ENCODE peak calls at places on chromosomes 4 and X, in four cellular contexts. One of them, this sample, is unnamed.

GRCh38 chrX:139691493-139691842 is 16.5 kb downstream of the MCF2 start:
- DNase-seq in fibroblast of lung: no peak
- DNase-seq in MM.1S: no peak
- DNase-seq in endothelial cell of umbilical vein: no peak
- DNase-seq in this sample: no peak

GRCh38 chr4:184189966-184190365 is 27.7 kb downstream of the ENPP6 start:
- DNase-seq in fibroblast of lung: no peak
- DNase-seq in MM.1S: no peak
- DNase-seq in endothelial cell of umbilical vein: no peak
- DNase-seq in this sample: no peak

GRCh38 chr4:124389591-124389990 is 322.9 kb downstream of the ANKRD50 start:
- DNase-seq in fibroblast of lung: peak
- DNase-seq in MM.1S: no peak
- DNase-seq in endothelial cell of umbilical vein: peak
- DNase-seq in this sample: no peak

GRCh38 chrX:141879616-141880015 is 24.1 kb upstream of the MAGEC1 start:
- DNase-seq in fibroblast of lung: no peak
- DNase-seq in MM.1S: no peak
- DNase-seq in endothelial cell of umbilical vein: no peak
- DNase-seq in this sample: no peak

GRCh38 chr4:3807861-3808521 is 41.8 kb downstream of the ADRA2C start:
- DNase-seq in fibroblast of lung: no peak
- DNase-seq in MM.1S: no peak
- DNase-seq in endothelial cell of umbilical vein: no peak
- DNase-seq in this sample: no peak

GRCh38 chr4:87089368-87089767 is 131.1 kb downstream of the KLHL8 start:
- DNase-seq in fibroblast of lung: no peak
- DNase-seq in MM.1S: no peak
- DNase-seq in endothelial cell of umbilical vein: peak
- DNase-seq in this sample: no peak

GRCh38 chr4:177419416-177419815 is 22.8 kb downstream of the AGA start:
- DNase-seq in fibroblast of lung: no peak
- DNase-seq in MM.1S: no peak
- DNase-seq in endothelial cell of umbilical vein: no peak
- DNase-seq in this sample: no peak

GRCh38 chrX:12799118-12799517 is 7.9 kb downstream of the PRPS2 start:
- DNase-seq in fibroblast of lung: no peak
- DNase-seq in MM.1S: no peak
- DNase-seq in endothelial cell of umbilical vein: no peak
- DNase-seq in this sample: no peak

GRCh38 chr4:45554423-45554822 is 569.4 kb downstream of the GABRG1 start:
- DNase-seq in fibroblast of lung: peak
- DNase-seq in MM.1S: no peak
- DNase-seq in endothelial cell of umbilical vein: no peak
- DNase-seq in this sample: no peak

GRCh38 chrX:83509246-83509801 is 1.2 kb downstream of the POU3F4 start:
- DNase-seq in fibroblast of lung: no peak
- DNase-seq in MM.1S: no peak
- DNase-seq in endothelial cell of umbilical vein: no peak
- DNase-seq in this sample: no peak
- TF ChIP-seq EZH2 in fibroblast of lung: no peak
- TF ChIP-seq EZH2 in MM.1S: no peak
- TF ChIP-seq EZH2 in endothelial cell of umbilical vein: no peak
- TF ChIP-seq EZH2 in this sample: no peak

GRCh38 chr4:167232805-167233522 is 1.3 kb downstream of the SPOCK3 start:
- DNase-seq in fibroblast of lung: no peak
- DNase-seq in MM.1S: no peak
- DNase-seq in endothelial cell of umbilical vein: no peak
- DNase-seq in this sample: no peak
- TF ChIP-seq EZH2 in fibroblast of lung: no peak
- TF ChIP-seq EZH2 in MM.1S: no peak
- TF ChIP-seq EZH2 in endothelial cell of umbilical vein: peak
- TF ChIP-seq EZH2 in this sample: no peak

DNA sequence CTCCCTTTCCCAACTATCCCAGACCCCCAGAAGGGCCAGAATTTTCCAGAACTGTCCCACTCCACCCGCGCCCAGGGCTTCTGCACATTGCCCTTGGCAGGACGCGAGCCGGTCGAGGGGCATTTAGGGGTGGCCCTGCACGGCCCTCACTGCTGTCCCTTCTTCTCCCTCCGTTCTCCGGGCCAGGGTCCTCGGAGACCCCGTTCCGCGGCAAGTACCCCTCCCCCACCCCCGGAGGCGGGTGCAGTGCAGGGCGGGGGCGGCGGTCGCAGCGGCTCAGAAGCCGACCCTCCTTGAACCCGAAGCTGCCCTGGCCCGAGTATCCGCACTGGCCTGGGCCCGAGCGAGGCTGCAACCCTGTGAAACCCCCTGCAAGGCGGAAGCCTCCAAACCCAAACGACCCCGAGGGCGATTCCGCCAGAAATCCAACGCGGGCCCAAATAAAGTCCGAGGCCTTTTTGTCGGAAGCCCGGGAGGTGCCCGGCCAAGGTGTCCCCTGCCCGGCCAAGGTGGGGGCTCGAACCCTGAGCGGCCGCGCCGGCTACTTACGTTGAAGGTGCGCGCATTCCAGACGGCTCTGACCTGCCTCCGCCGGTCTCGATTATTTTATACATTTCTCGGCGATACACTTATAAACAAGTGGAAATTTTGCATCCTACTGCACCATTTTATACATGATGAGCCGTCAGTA is 53.2 kb upstream of the TMEM33 start:
- DNase-seq in fibroblast of lung: no peak
- DNase-seq in MM.1S: peak
- DNase-seq in endothelial cell of umbilical vein: no peak
- DNase-seq in this sample: no peak
- TF ChIP-seq EZH2 in fibroblast of lung: peak
- TF ChIP-seq EZH2 in MM.1S: no peak
- TF ChIP-seq EZH2 in endothelial cell of umbilical vein: peak
- TF ChIP-seq EZH2 in this sample: no peak

GRCh38 chrX:1165535-1166196 is 46.8 kb downstream of the CRLF2 start:
- DNase-seq in fibroblast of lung: no peak
- DNase-seq in MM.1S: no peak
- DNase-seq in endothelial cell of umbilical vein: no peak
- DNase-seq in this sample: no peak
- TF ChIP-seq EZH2 in fibroblast of lung: no peak
- TF ChIP-seq EZH2 in MM.1S: no peak
- TF ChIP-seq EZH2 in endothelial cell of umbilical vein: no peak
- TF ChIP-seq EZH2 in this sample: no peak

GRCh38 chrX:17376381-17377046 is 1.5 kb downstream of the NHS start:
- DNase-seq in fibroblast of lung: no peak
- DNase-seq in MM.1S: no peak
- DNase-seq in endothelial cell of umbilical vein: no peak
- DNase-seq in this sample: no peak
- TF ChIP-seq EZH2 in fibroblast of lung: no peak
- TF ChIP-seq EZH2 in MM.1S: no peak
- TF ChIP-seq EZH2 in endothelial cell of umbilical vein: peak
- TF ChIP-seq EZH2 in this sample: no peak

DNA sequence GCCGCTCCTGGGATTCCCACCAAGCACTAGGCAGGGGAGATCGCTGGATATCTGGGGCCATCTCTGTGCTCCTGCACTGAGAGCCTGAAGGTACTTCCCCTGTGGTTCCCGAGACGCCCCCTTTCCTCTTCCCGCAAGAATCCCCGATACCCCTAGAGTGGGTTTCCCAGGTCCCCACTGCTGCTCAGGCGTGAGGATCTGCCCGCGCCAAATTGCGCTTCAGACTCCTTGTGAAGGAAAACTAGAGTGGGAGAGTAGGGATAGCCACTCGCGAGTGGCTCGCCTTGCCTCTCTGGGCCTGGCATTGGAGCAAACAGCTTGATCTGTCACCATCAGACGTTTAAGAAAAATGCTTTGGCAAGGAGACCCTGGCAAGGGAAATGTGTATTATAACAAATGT is 1.5 kb downstream of the IL1RAPL2 start:
- DNase-seq in fibroblast of lung: no peak
- DNase-seq in MM.1S: no peak
- DNase-seq in endothelial cell of umbilical vein: no peak
- DNase-seq in this sample: no peak
- TF ChIP-seq EZH2 in fibroblast of lung: no peak
- TF ChIP-seq EZH2 in MM.1S: no peak
- TF ChIP-seq EZH2 in endothelial cell of umbilical vein: no peak
- TF ChIP-seq EZH2 in this sample: no peak

GRCh38 chr4:8144359-8144758 is 14.3 kb downstream of the ABLIM2 start:
- DNase-seq in fibroblast of lung: no peak
- DNase-seq in MM.1S: no peak
- DNase-seq in endothelial cell of umbilical vein: no peak
- DNase-seq in this sample: no peak
- TF ChIP-seq EZH2 in fibroblast of lung: peak
- TF ChIP-seq EZH2 in MM.1S: no peak
- TF ChIP-seq EZH2 in endothelial cell of umbilical vein: no peak
- TF ChIP-seq EZH2 in this sample: no peak

GRCh38 chr4:13531609-13531998 is 12.7 kb downstream of the NKX3-2 start:
- DNase-seq in fibroblast of lung: no peak
- DNase-seq in MM.1S: peak
- DNase-seq in endothelial cell of umbilical vein: no peak
- DNase-seq in this sample: no peak

GRCh38 chr4:13529130-13529919 is 15.0 kb downstream of the NKX3-2 start:
- DNase-seq in fibroblast of lung: no peak
- DNase-seq in MM.1S: peak
- DNase-seq in endothelial cell of umbilical vein: no peak
- DNase-seq in this sample: no peak

GRCh38 chr4:13528823-13529129 is 15.5 kb downstream of the NKX3-2 start:
- DNase-seq in fibroblast of lung: no peak
- DNase-seq in MM.1S: peak
- DNase-seq in endothelial cell of umbilical vein: no peak
- DNase-seq in this sample: no peak

GRCh38 chr4:13533670-13534343 is 10.5 kb downstream of the NKX3-2 start:
- DNase-seq in fibroblast of lung: no peak
- DNase-seq in MM.1S: peak
- DNase-seq in endothelial cell of umbilical vein: no peak
- DNase-seq in this sample: no peak

GRCh38 chr4:13530823-13531608 is 13.3 kb downstream of the NKX3-2 start:
- DNase-seq in fibroblast of lung: no peak
- DNase-seq in MM.1S: no peak
- DNase-seq in endothelial cell of umbilical vein: no peak
- DNase-seq in this sample: no peak
- TF ChIP-seq EZH2 in fibroblast of lung: peak
- TF ChIP-seq EZH2 in MM.1S: no peak
- TF ChIP-seq EZH2 in endothelial cell of umbilical vein: peak
- TF ChIP-seq EZH2 in this sample: no peak

GRCh38 chrX:100407784-100408642 is 2.1 kb downstream of the PCDH19 start:
- DNase-seq in fibroblast of lung: no peak
- DNase-seq in MM.1S: no peak
- DNase-seq in endothelial cell of umbilical vein: peak
- DNase-seq in this sample: no peak
- TF ChIP-seq EZH2 in fibroblast of lung: no peak
- TF ChIP-seq EZH2 in MM.1S: no peak
- TF ChIP-seq EZH2 in endothelial cell of umbilical vein: peak
- TF ChIP-seq EZH2 in this sample: no peak

This sample was measured in DND-41.